ENCODE peak calls at places on chromosomes 7 and 10, in four cellular contexts. T is GM04504, K is HuH-7.5, V is A673. F is an unnamed sample.

GRCh38 chr7:123555484-123555883 is 2.1 kb downstream of the NDUFA5 start:
- DNase-seq in V (no peak), T (no peak), K (no peak), F (no peak)

GRCh38 chr10:56836659-56837058 is 475.6 kb upstream of the ZWINT start:
- DNase-seq in K (no peak), T (no peak), V (no peak), F (no peak)

GRCh38 chr10:29446327-29446726 is 157.5 kb downstream of the LYZL1 start:
- DNase-seq in V (no peak), K (no peak), T (no peak), F (no peak)

GRCh38 chr7:37198188-37198905 is 250.3 kb downstream of the ELMO1 start:
- DNase-seq in T (no peak), K (no peak), V (no peak), F (no peak)

GRCh38 chr10:3778708-3779108 is 6.3 kb downstream of the KLF6 start:
- DNase-seq in T (no peak), K (no peak), V (no peak), F (no peak)

GRCh38 chr7:30322656-30323355 is 38.4 kb downstream of the ZNRF2 start:
- DNase-seq in V (no peak), T (no peak), K (no peak), F (no peak)

GRCh38 chr7:9204571-9204970 is 771.2 kb downstream of the NXPH1 start:
- DNase-seq in V (no peak), T (no peak), K (no peak), F (no peak)

GRCh38 chr7:152673902-152674301 is 2.0 kb downstream of the XRCC2 start:
- DNase-seq in T (no peak), V (no peak), K (no peak), F (no peak)

F was measured in BJ.